ENCODE peak calls at places on chromosome 17, in eight cellular contexts. M is Karpas-422; U is activated T-helper 1 cell treated with anti-CD3 and anti-CD28 coated beads, Interleukin-2, amount 50 U/mL, for 16 hours; C is heart left ventricle; B is LHCN-M2; F is effector memory CD4-positive, alpha-beta T cell; N is caudate nucleus; R is sciatic nerve. W is an unnamed sample.

GRCh38 chr17:67248291-67248690 is 3.3 kb upstream of the HELZ start:
- DNase-seq in M (no peak), U (no peak), C (no peak), B (no peak), F (no peak), N (no peak), R (no peak), W (no peak)

GRCh38 chr17:71063559-71063958 is 894.2 kb downstream of the KCNJ2 start:
- DNase-seq in M (no peak), U (no peak), C (no peak), B (no peak), F (no peak), N (no peak), R (no peak), W (no peak)

GRCh38 chr17:72034000-72034399 is 86.8 kb upstream of the SOX9 start:
- DNase-seq in M (peak; percentile 77), U (no peak), C (no peak), B (no peak), F (no peak), N (no peak), R (no peak), W (no peak)

GRCh38 chr17:71494456-71494855 is 626.4 kb upstream of the SOX9 start:
- DNase-seq in M (no peak), U (no peak), C (no peak), B (no peak), F (no peak), N (no peak), R (no peak), W (no peak)

GRCh38 chr17:28328325-28328724 is 6.9 kb downstream of the IFT20 start:
- DNase-seq in M (no peak), U (no peak), C (no peak), B (peak; percentile 40), F (no peak), N (no peak), R (peak; percentile 12), W (no peak)

GRCh38 chr17:74547736-74548135 is 1.8 kb upstream of the CD300C start:
- DNase-seq in M (no peak), U (no peak), C (no peak), B (no peak), F (no peak), N (no peak), R (no peak), W (no peak)

GRCh38 chr17:47975189-47975814 is 4.4 kb downstream of the CDK5RAP3 start:
- DNase-seq in M (no peak), U (no peak), C (no peak), B (no peak), F (no peak), N (no peak), R (no peak), W (no peak)

GRCh38 chr17:31549121-31549524 is 157.6 kb downstream of the RAB11FIP4 start:
- DNase-seq in M (peak; percentile 67), U (no peak), C (no peak), B (no peak), F (no peak), N (peak; percentile 79), R (no peak), W (no peak)

GRCh38 chr17:63246344-63246743 is 199.8 kb downstream of the CYB561 start:
- DNase-seq in M (no peak), U (no peak), C (no peak), B (no peak), F (no peak), N (no peak), R (no peak), W (no peak)

W was measured in CD4-positive, alpha-beta memory T cell.